ENCODE peak calls at places on chromosome 1, in six cellular contexts. A, X, L, S, U and J are unnamed samples.
A peak's percentile ranks its signal among the peaks of the same experiment; 100 is the strongest.

GRCh38 chr1:26083246-26083645 is 15.8 kb upstream of the TRIM63 start:
- DNase-seq in A (peak; percentile 48), X (no peak), L (no peak), S (no peak), U (peak; percentile 4), J (no peak)

GRCh38 chr1:67646145-67647035 is 38.6 kb upstream of the GADD45A start:
- DNase-seq in A (peak; percentile 34), X (peak; percentile 24), L (no peak), S (no peak), U (no peak), J (no peak)

GRCh38 chr1:175555266-175555665 is 188.1 kb downstream of the TNR start:
- DNase-seq in A (no peak), X (no peak), L (no peak), S (peak; percentile 27), U (no peak), J (no peak)

GRCh38 chr1:26693557-26694184 is 2.1 kb upstream of the ARID1A start:
- DNase-seq in A (no peak), X (no peak), L (no peak), S (no peak), U (no peak), J (no peak)

GRCh38 chr1:75954594-75954993 is 22.4 kb upstream of the ASB17 start:
- DNase-seq in A (no peak), X (no peak), L (no peak), S (no peak), U (peak; percentile 2), J (no peak)

GRCh38 chr1:31790140-31790539 is 25.7 kb downstream of the SPOCD1 start:
- DNase-seq in A (no peak), X (no peak), L (no peak), S (no peak), U (no peak), J (no peak)

GRCh38 chr1:161740871-161741270 is 8.7 kb upstream of the DUSP12 start:
- DNase-seq in A (no peak), X (no peak), L (no peak), S (no peak), U (no peak), J (no peak)

GRCh38 chr1:11938722-11939526 is 4.4 kb downstream of the PLOD1 start:
- DNase-seq in A (peak; percentile 73), X (no peak), L (no peak), S (no peak), U (no peak), J (peak; percentile 14)

GRCh38 chr1:180964609-180965008 is 51.9 kb downstream of the KIAA1614 start:
- DNase-seq in A (no peak), X (no peak), L (no peak), S (no peak), U (no peak), J (no peak)

GRCh38 chr1:116910379-116911165 is 856 bp downstream of the PTGFRN start:
- DNase-seq in A (peak; percentile 49), X (no peak), L (no peak), S (no peak), U (peak; percentile 38), J (no peak)

GRCh38 chr1:246428542-246429308 is 78.4 kb downstream of the SMYD3 start:
- DNase-seq in A (no peak), X (no peak), L (no peak), S (no peak), U (no peak), J (no peak)

GRCh38 chr1:38929476-38929875 is 12.2 kb downstream of the RHBDL2 start:
- DNase-seq in A (no peak), X (no peak), L (peak; percentile 79), S (peak; percentile 82), U (no peak), J (no peak)

GRCh38 chr1:55559802-55560201 is 344.6 kb upstream of the USP24 start:
- DNase-seq in A (no peak), X (no peak), L (no peak), S (no peak), U (no peak), J (no peak)

GRCh38 chr1:189269011-189269410 is 1208.7 kb downstream of the BRINP3 start:
- DNase-seq in A (no peak), X (no peak), L (no peak), S (no peak), U (no peak), J (peak; percentile 12)

GRCh38 chr1:229230893-229231753 is 39.8 kb upstream of the RAB4A start:
- DNase-seq in A (no peak), X (peak; percentile 28), L (no peak), S (no peak), U (peak; percentile 42), J (peak; percentile 54)

GRCh38 chr1:116365857-116366256 is 7.2 kb upstream of the ATP1A1 start:
- DNase-seq in A (no peak), X (no peak), L (no peak), S (no peak), U (no peak), J (no peak)

GRCh38 chr1:33300673-33301072 is 20.2 kb downstream of the A3GALT2 start:
- DNase-seq in A (no peak), X (no peak), L (peak; percentile 24), S (no peak), U (no peak), J (no peak)

GRCh38 chr1:42744030-42744413 is 4.0 kb upstream of the CLDN19 start:
- DNase-seq in A (no peak), X (no peak), L (no peak), S (no peak), U (no peak), J (no peak)

GRCh38 chr1:173255214-173255813 is 48.2 kb upstream of the TNFSF4 start:
- DNase-seq in A (no peak), X (peak; percentile 29), L (no peak), S (no peak), U (peak; percentile 45), J (peak; percentile 73)

GRCh38 chr1:41423511-41424191 is 60.8 kb downstream of the EDN2 start:
- DNase-seq in A (peak; percentile 64), X (no peak), L (no peak), S (no peak), U (no peak), J (no peak)

GRCh38 chr1:244952940-244953339 is 88.6 kb upstream of the HNRNPU start:
- DNase-seq in A (no peak), X (no peak), L (no peak), S (no peak), U (peak; percentile 48), J (no peak)